ENCODE peak calls at places on chromosomes 12 and 14, in four cellular contexts. T, R, U and G are unnamed samples.

GRCh38 chr12:3655331-3655900 is 97.5 kb downstream of the CRACR2A start:
- DNase-seq in T (no peak), U (peak), R (no peak), G (no peak)

GRCh38 chr14:103521438-103521961 is 1.1 kb downstream of the CKB start:
- DNase-seq in T (no peak), U (no peak), R (no peak), G (no peak)

GRCh38 chr12:94637714-94638113 is 12.6 kb downstream of the TMCC3 start:
- DNase-seq in R (no peak), T (no peak), U (no peak), G (no peak)

GRCh38 chr14:100747021-100747586 is 20.4 kb downstream of the DLK1 start:
- DNase-seq in T (peak), R (no peak), U (peak), G (peak)

GRCh38 chr14:68549057-68549421 is 243.8 kb downstream of the ZFP36L1 start:
- DNase-seq in U (peak), R (no peak), T (no peak), G (no peak)

GRCh38 chr12:124542021-124542941 is 25.1 kb downstream of the NCOR2 start:
- DNase-seq in U (no peak), R (no peak), T (no peak), G (no peak)

GRCh38 chr14:30610719-30611388 is 11.3 kb upstream of the SCFD1 start:
- DNase-seq in T (peak), U (peak), R (no peak), G (no peak)

GRCh38 chr12:26636710-26637328 is 196.2 kb downstream of the ITPR2 start:
- DNase-seq in U (peak), R (no peak), T (no peak), G (peak)

GRCh38 chr14:64541261-64541970 is 875 bp downstream of the HSPA2 start:
- DNase-seq in T (no peak), R (no peak), U (no peak), G (no peak)

GRCh38 chr14:92436115-92436776 is 77.3 kb upstream of the RIN3 start:
- DNase-seq in U (no peak), T (no peak), R (no peak), G (no peak)

GRCh38 chr12:34340534-34341361 is 318.5 kb downstream of the ALG10 start:
- DNase-seq in R (no peak), U (no peak), T (no peak), G (no peak)

GRCh38 chr14:57293851-57294837 is 25.4 kb downstream of the AP5M1 start:
- DNase-seq in U (peak), T (no peak), R (no peak), G (no peak)

GRCh38 chr12:62332598-62332997 is 72.4 kb downstream of the USP15 start:
- DNase-seq in R (no peak), U (peak), T (peak), G (no peak)

GRCh38 chr14:69005432-69006148 is 26.5 kb upstream of the ACTN1 start:
- DNase-seq in T (peak), U (peak), R (no peak), G (peak)

GRCh38 chr14:93115069-93115919 is 431 bp downstream of the ITPK1 start:
- DNase-seq in T (peak), U (peak), R (peak), G (no peak)

GRCh38 chr12:132190012-132190755 is 45.9 kb downstream of the NOC4L start:
- DNase-seq in T (no peak), R (peak), U (no peak), G (no peak)

GRCh38 chr12:112327209-112327930 is 54.9 kb downstream of the HECTD4 start:
- DNase-seq in T (no peak), R (no peak), U (no peak), G (no peak)

GRCh38 chr12:2998789-2999264 is 39.6 kb downstream of the TEAD4 start:
- DNase-seq in R (no peak), U (peak), T (no peak), G (no peak)

GRCh38 chr12:63124778-63125177 is 26.2 kb downstream of the AVPR1A start:
- DNase-seq in U (peak), T (no peak), R (no peak), G (no peak)

GRCh38 chr12:32002848-32003493 is 43.8 kb downstream of the RESF1 start:
- DNase-seq in U (peak), T (no peak), R (no peak), G (no peak)

GRCh38 chr12:182381-182883 is 31.5 kb downstream of the SLC6A12 start:
- DNase-seq in U (peak), T (no peak), R (no peak), G (peak)

GRCh38 chr12:122133192-122133950 is 40.6 kb downstream of the IL31 start:
- DNase-seq in U (no peak), R (no peak), T (no peak), G (no peak)

GRCh38 chr12:123094349-123095073 is 56.4 kb downstream of the PITPNM2 start:
- DNase-seq in U (peak), T (peak), R (no peak), G (peak)

GRCh38 chr14:104650057-104650980 is 39.1 kb upstream of the INF2 start:
- DNase-seq in T (peak), R (peak), U (peak), G (no peak)

GRCh38 chr14:68306934-68307758 is 485.7 kb downstream of the ZFP36L1 start:
- DNase-seq in R (no peak), T (no peak), U (no peak), G (no peak)

GRCh38 chr14:28767851-28768548 is 1.4 kb downstream of the FOXG1 start:
- DNase-seq in U (no peak), R (no peak), T (no peak), G (no peak)

GRCh38 chr12:52171950-52172512 is 19.8 kb downstream of the KRT80 start:
- DNase-seq in R (peak), U (peak), T (no peak), G (no peak)

GRCh38 chr12:89353188-89353822 is 1.0 kb upstream of the DUSP6 start:
- DNase-seq in R (peak), U (peak), T (no peak), G (no peak)

GRCh38 chr12:122230798-122231197 is 4.9 kb upstream of the DIABLO start:
- DNase-seq in T (no peak), U (no peak), R (no peak), G (no peak)

GRCh38 chr12:65389436-65389835 is 111.0 kb downstream of the MSRB3 start:
- DNase-seq in T (no peak), U (no peak), R (no peak), G (no peak)

GRCh38 chr14:81565441-81566290 is 32.0 kb upstream of the SEL1L start:
- DNase-seq in T (no peak), U (peak), R (peak), G (no peak)

GRCh38 chr12:67697443-67697842 is 48.9 kb downstream of the DYRK2 start:
- DNase-seq in U (no peak), R (no peak), T (no peak), G (no peak)

GRCh38 chr14:91872517-91873470 is 5.5 kb upstream of the TC2N start:
- DNase-seq in T (peak), U (peak), R (no peak), G (no peak)

GRCh38 chr12:31386364-31386777 is 60.4 kb upstream of the SINHCAF start:
- DNase-seq in R (no peak), T (no peak), U (no peak), G (no peak)

GRCh38 chr14:95256011-95256775 is 63.5 kb downstream of the CLMN start:
- DNase-seq in U (no peak), R (no peak), T (no peak), G (no peak)

GRCh38 chr14:24246765-24247212 is 4.4 kb upstream of the TINF2 start:
- DNase-seq in U (no peak), T (no peak), R (no peak), G (no peak)

GRCh38 chr14:32507029-32507984 is 178.2 kb downstream of the AKAP6 start:
- DNase-seq in U (peak), R (no peak), T (peak), G (no peak)

GRCh38 chr14:74302160-74302628 is 540 bp downstream of the ABCD4 start:
- DNase-seq in R (no peak), U (peak), T (peak), G (no peak)

GRCh38 chr12:47999816-48000215 is 4.5 kb downstream of the COL2A1 start:
- DNase-seq in R (no peak), U (no peak), T (no peak), G (no peak)

DNA sequence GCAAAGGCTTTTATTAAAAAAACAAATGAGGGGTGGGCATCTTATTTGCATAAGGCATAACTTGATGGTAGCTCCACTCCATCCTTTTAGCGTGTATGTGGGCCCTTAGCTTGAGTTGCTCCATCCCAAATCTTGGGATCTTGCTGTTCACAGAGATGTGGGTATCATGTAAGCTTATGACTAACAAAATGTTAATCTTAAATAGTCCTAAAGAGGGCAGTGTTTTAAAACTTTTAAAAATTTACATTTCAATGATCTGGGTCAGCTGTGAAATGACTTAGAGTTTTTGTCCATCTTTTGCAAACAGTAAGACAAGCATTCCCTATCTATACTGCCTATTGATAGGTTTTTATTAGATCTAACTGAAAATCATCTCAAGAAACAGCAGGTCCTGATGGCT is 86.0 kb downstream of the SLCO1A2 start:
- DNase-seq in T (no peak), U (peak), R (no peak), G (no peak)
- TF ChIP-seq CTCF in T (no peak), U (peak), R (peak), G (no peak)

GRCh38 chr12:127565241-127565640 is 701.7 kb upstream of the TMEM132C start:
- DNase-seq in T (no peak), U (no peak), R (no peak), G (no peak)

GRCh38 chr12:127567531-127567930 is 699.4 kb upstream of the TMEM132C start:
- DNase-seq in U (no peak), R (no peak), T (no peak), G (no peak)

GRCh38 chr12:127570793-127571360 is 696.1 kb upstream of the TMEM132C start:
- DNase-seq in U (peak), T (peak), R (no peak), G (no peak)

DNA sequence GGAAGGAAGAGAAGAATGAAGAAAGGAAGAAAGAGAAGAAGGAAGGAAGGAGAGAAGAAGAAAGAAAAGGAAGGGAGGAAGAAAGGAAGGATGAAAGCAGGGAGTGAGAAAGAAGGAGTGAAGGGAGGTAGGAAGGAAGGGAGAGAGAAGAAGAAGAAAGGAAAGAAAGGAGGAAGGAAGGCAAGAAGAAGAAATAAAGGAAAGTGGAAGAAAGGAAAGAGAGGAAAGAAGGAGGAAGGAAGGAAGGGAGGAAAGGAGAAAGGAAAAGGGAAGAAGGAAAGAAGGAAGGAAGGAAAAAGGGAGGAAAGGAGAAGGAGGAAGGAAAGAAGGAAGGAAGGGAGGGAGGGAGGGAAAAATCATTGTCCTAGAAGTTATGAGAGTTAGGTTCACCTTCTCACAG is 696.6 kb upstream of the TMEM132C start:
- DNase-seq in R (no peak), T (no peak), U (no peak), G (no peak)
- TF ChIP-seq CTCF in R (no peak), T (no peak), U (no peak), G (no peak)

DNA sequence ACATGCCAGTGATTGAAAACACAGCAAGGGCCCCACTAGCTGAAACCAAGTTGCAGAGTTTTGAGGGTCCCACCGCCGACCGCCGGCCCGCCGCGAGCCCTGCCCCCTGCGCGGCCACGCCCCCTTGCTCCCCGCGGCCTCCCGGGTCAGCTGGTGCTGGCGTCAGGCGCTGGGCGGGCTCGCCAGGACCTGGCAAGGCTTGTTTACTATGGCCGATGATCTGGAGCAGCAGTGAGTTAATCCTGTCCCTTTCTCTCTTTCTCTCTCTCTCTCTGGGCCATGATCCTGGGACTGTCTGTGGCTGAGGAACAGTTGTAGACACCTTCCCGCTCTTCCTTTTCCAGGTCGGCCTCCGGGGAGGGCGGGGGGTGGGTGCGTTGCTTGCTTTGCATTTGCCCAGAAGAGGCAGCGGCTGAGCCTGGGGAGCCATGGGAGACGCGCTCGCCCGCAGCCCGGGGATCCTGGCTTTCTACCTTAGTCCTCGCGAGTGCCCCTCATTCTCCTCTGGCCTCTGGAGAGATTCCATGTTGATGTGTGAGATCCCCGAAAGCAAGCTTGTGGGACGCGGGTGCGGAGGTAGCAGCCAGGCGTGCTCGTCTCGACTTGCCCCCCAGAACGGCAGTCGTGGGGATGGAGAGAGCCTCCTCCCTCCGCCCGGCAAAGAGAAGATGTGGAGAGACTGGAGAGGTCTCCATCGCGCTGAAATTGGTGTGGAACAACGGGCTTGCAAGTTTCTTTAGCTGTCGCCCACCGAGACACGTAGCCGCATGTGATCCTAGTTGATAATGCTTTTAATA is at the start of gene ABHD4:
- DNase-seq in T (peak), U (peak), R (peak), G (no peak)
- TF ChIP-seq CTCF in T (no peak), U (no peak), R (no peak), G (no peak)

DNA sequence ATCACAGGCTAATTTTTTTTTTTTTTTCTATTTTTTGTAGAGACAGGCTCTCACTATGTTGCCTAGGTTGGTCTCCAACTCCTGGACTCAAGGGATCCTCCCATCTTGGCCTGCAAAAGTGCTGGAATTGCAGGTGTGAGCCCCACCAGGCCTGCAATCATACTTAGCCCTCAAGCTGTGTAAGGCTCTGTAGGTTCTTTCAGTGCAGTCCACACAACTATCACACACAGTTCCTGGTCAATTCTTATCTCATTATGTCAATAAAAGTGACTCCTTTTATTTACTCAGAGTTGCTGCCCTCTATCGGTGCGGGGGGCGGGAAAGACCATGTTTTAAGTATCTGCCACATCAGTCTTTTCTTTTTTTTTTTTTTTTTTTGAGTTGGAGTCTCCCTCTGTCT is 29.0 kb downstream of the SLC2A3 start:
- DNase-seq in U (peak), R (peak), T (no peak), G (no peak)
- TF ChIP-seq CTCF in U (peak), R (peak), T (peak), G (peak)

GRCh38 chr12:81992461-81992860 is 233.3 kb upstream of the PPFIA2 start:
- DNase-seq in T (no peak), U (peak), R (no peak), G (no peak)
- TF ChIP-seq CTCF in T (peak), U (no peak), R (peak), G (no peak)